ENCODE peak calls at places on chromosomes 4 and X, in seven cellular contexts. T is hepatic stellate cell; L is DMS53; E is SIG-M5; H is nucleus accumbens; Y is T47D; W is activated T-cell treated with anti-CD3 and anti-CD28 coated beads, Interleukin-2, amount 50 U/mL, for 72 hours. M is an unnamed sample.

GRCh38 chrX:3370656-3371055 is 24.2 kb upstream of the MXRA5 start:
- DNase-seq in T (no peak), L (no peak), E (no peak), H (no peak), Y (no peak), W (no peak), M (no peak)

GRCh38 chr4:43757147-43757546 is 691.5 kb downstream of the KCTD8 start:
- DNase-seq in T (no peak), L (peak; percentile 67), E (no peak), H (no peak), Y (no peak), W (no peak), M (no peak)

GRCh38 chr4:141788169-141788915 is 152.0 kb downstream of the IL15 start:
- DNase-seq in T (no peak), L (no peak), E (no peak), H (no peak), Y (no peak), W (no peak), M (no peak)

GRCh38 chrX:17738002-17738713 is 865 bp downstream of the SCML1 start:
- DNase-seq in T (peak; percentile 9), L (peak; percentile 69), E (no peak), H (no peak), Y (no peak), W (peak; percentile 34), M (peak; percentile 36)

GRCh38 chr4:94251094-94251493 is 43.4 kb downstream of the SMARCAD1 start:
- DNase-seq in T (no peak), L (no peak), E (no peak), H (no peak), Y (no peak), W (no peak), M (no peak)

GRCh38 chrX:106802388-106803275 is at the start of gene TBC1D8B:
- DNase-seq in T (peak; percentile 43), L (peak; percentile 96), E (no peak), H (peak; percentile 62), Y (peak; percentile 7), W (peak; percentile 6), M (peak; percentile 89)

GRCh38 chrX:124690495-124690894 is 344.1 kb downstream of the SH2D1A start:
- DNase-seq in T (no peak), L (no peak), E (no peak), H (no peak), Y (no peak), W (no peak), M (no peak)

GRCh38 chr4:183823394-183823793 is 81.7 kb upstream of the STOX2 start:
- DNase-seq in T (peak; percentile 12), L (no peak), E (no peak), H (no peak), Y (no peak), W (no peak), M (no peak)

GRCh38 chr4:127965062-127965802 is at the start of the genes ABHD18 and MFSD8:
- DNase-seq in T (peak; percentile 96), L (peak; percentile 99), E (peak; percentile 69), H (peak; percentile 81), Y (peak; percentile 80), W (peak; percentile 99), M (peak; percentile 98)

GRCh38 chrX:78595901-78596502 is 63.1 kb downstream of the RTL3 start:
- DNase-seq in T (no peak), L (peak; percentile 35), E (no peak), H (no peak), Y (no peak), W (peak; percentile 3), M (no peak)

GRCh38 chrX:154366666-154367055 is 7.8 kb downstream of the FLNA start:
- DNase-seq in T (no peak), L (no peak), E (no peak), H (peak; percentile 49), Y (no peak), W (no peak), M (no peak)

GRCh38 chr4:29081230-29081955 is 1638.8 kb upstream of the PCDH7 start:
- DNase-seq in T (no peak), L (peak; percentile 59), E (no peak), H (no peak), Y (no peak), W (no peak), M (peak; percentile 60)

GRCh38 chrX:2492536-2493218 is 8.1 kb downstream of the DHRSX start:
- DNase-seq in T (no peak), L (no peak), E (no peak), H (no peak), Y (no peak), W (no peak), M (no peak)

GRCh38 chr4:58723954-58724353 is 1613.8 kb upstream of the IGFBP7 start:
- DNase-seq in T (no peak), L (no peak), E (no peak), H (no peak), Y (no peak), W (no peak), M (no peak)

GRCh38 chrX:149699761-149700160 is 12.1 kb upstream of the MAGEA11 start:
- DNase-seq in T (no peak), L (no peak), E (no peak), H (no peak), Y (no peak), W (no peak), M (no peak)

GRCh38 chr4:163332526-163333405 is at the start of gene NPY1R:
- DNase-seq in T (peak; percentile 69), L (peak; percentile 87), E (peak; percentile 7), H (peak; percentile 70), Y (peak; percentile 70), W (peak; percentile 33), M (peak; percentile 83)

GRCh38 chr4:88008133-88008621 is 742 bp downstream of the PKD2 start:
- DNase-seq in T (peak; percentile 48), L (peak; percentile 60), E (no peak), H (peak; percentile 40), Y (peak; percentile 22), W (peak; percentile 31), M (peak; percentile 53)

GRCh38 chr4:77174426-77174825 is 17.4 kb downstream of the CCNG2 start:
- DNase-seq in T (no peak), L (no peak), E (no peak), H (no peak), Y (no peak), W (no peak), M (no peak)

GRCh38 chrX:118523920-118524319 is 28.3 kb downstream of the DOCK11 start:
- DNase-seq in T (no peak), L (no peak), E (no peak), H (no peak), Y (no peak), W (peak; percentile 21), M (no peak)

GRCh38 chr4:8840006-8840793 is 31.4 kb downstream of the HMX1 start:
- DNase-seq in T (no peak), L (no peak), E (no peak), H (no peak), Y (no peak), W (no peak), M (no peak)

GRCh38 chr4:45241976-45242375 is 515.6 kb upstream of the GNPDA2 start:
- DNase-seq in T (no peak), L (no peak), E (no peak), H (no peak), Y (no peak), W (no peak), M (peak; percentile 1)

GRCh38 chr4:133145758-133146157 is 3.3 kb upstream of the PCDH10 start:
- DNase-seq in T (no peak), L (no peak), E (no peak), H (peak; percentile 50), Y (no peak), W (no peak), M (no peak)

GRCh38 chrX:85243761-85244410 is at the start of the genes SATL1 and ZNF711:
- DNase-seq in T (no peak), L (peak; percentile 69), E (no peak), H (peak; percentile 28), Y (peak; percentile 20), W (peak; percentile 13), M (peak; percentile 14)

GRCh38 chr4:73839715-73840114 is 3.2 kb downstream of the CXCL6 start:
- DNase-seq in T (no peak), L (no peak), E (no peak), H (no peak), Y (no peak), W (no peak), M (no peak)

GRCh38 chr4:156941940-156942548 is 29.6 kb downstream of the PDGFC start:
- DNase-seq in T (peak; percentile 24), L (peak; percentile 91), E (no peak), H (no peak), Y (no peak), W (no peak), M (peak; percentile 92)

GRCh38 chr4:126603851-126604250 is 1028.9 kb upstream of the INTU start:
- DNase-seq in T (no peak), L (no peak), E (no peak), H (no peak), Y (no peak), W (no peak), M (no peak)

GRCh38 chr4:74444891-74445642 is at the start of gene AREG:
- DNase-seq in T (peak; percentile 47), L (peak; percentile 85), E (no peak), H (no peak), Y (peak; percentile 71), W (peak; percentile 89), M (peak; percentile 50)

GRCh38 chrX:152821145-152821765 is 9.3 kb downstream of the CETN2 start:
- DNase-seq in T (no peak), L (peak; percentile 73), E (no peak), H (no peak), Y (peak; percentile 20), W (peak; percentile 21), M (peak; percentile 57)

GRCh38 chrX:40009890-40010289 is 87.9 kb downstream of the BCOR start:
- DNase-seq in T (no peak), L (peak; percentile 67), E (no peak), H (no peak), Y (no peak), W (no peak), M (no peak)

GRCh38 chr4:163331629-163332360 is 601 bp downstream of the NPY1R start:
- DNase-seq in T (peak; percentile 41), L (peak; percentile 40), E (no peak), H (no peak), Y (peak; percentile 21), W (no peak), M (peak; percentile 25)

GRCh38 chr4:8088966-8089491 is 69.6 kb downstream of the ABLIM2 start:
- DNase-seq in T (no peak), L (no peak), E (no peak), H (no peak), Y (no peak), W (no peak), M (no peak)

GRCh38 chrX:132209527-132209926 is 9.7 kb downstream of the RAP2C start:
- DNase-seq in T (no peak), L (no peak), E (no peak), H (no peak), Y (no peak), W (no peak), M (no peak)

GRCh38 chr4:184100297-184100885 is 117.3 kb downstream of the ENPP6 start:
- DNase-seq in T (peak; percentile 53), L (peak; percentile 67), E (no peak), H (peak; percentile 18), Y (peak; percentile 49), W (peak; percentile 68), M (no peak)

GRCh38 chr4:138772366-138772765 is 243.2 kb upstream of the NOCT start:
- DNase-seq in T (no peak), L (no peak), E (no peak), H (no peak), Y (no peak), W (no peak), M (no peak)

GRCh38 chr4:7880681-7881080 is 59.0 kb downstream of the AFAP1 start:
- DNase-seq in T (no peak), L (no peak), E (no peak), H (no peak), Y (no peak), W (no peak), M (peak; percentile 37)

GRCh38 chrX:72554448-72555140 is 18.0 kb downstream of the HDAC8 start:
- DNase-seq in T (no peak), L (no peak), E (no peak), H (no peak), Y (no peak), W (no peak), M (no peak)

GRCh38 chr4:66639361-66639760 is 905.9 kb downstream of the CENPC start:
- DNase-seq in T (no peak), L (no peak), E (no peak), H (no peak), Y (no peak), W (no peak), M (no peak)

GRCh38 chr4:148284526-148285193 is 157.6 kb downstream of the NR3C2 start:
- DNase-seq in T (no peak), L (peak; percentile 1), E (no peak), H (no peak), Y (no peak), W (no peak), M (peak; percentile 40)

M was measured in lung microvascular endothelial cell.